ENCODE peak calls at places on chromosomes 12 and 14, in four cellular contexts. Y, O, U and N are unnamed samples.

GRCh38 chr12:591167-591570 is 72.1 kb downstream of the NINJ2 start:
- DNase-seq in O (no peak), U (no peak), Y (no peak), N (no peak)

GRCh38 chr12:53044052-53044581 is 5.7 kb upstream of the TNS2 start:
- DNase-seq in Y (peak; percentile 12), O (no peak), U (no peak), N (no peak)

GRCh38 chr12:57240926-57241555 is 9.9 kb downstream of the STAC3 start:
- DNase-seq in Y (no peak), O (no peak), U (peak; percentile 43), N (no peak)

GRCh38 chr14:32337759-32338158 is 8.7 kb downstream of the AKAP6 start:
- DNase-seq in O (no peak), Y (no peak), U (no peak), N (no peak)

GRCh38 chr12:42128327-42128726 is 16.3 kb downstream of the GXYLT1 start:
- DNase-seq in O (no peak), Y (no peak), U (no peak), N (no peak)

GRCh38 chr12:47805417-47805816 is 14.3 kb downstream of the HDAC7 start:
- DNase-seq in Y (no peak), O (no peak), U (no peak), N (no peak)

GRCh38 chr12:7130791-7131501 is 775 bp downstream of the CLSTN3 start:
- DNase-seq in U (peak; percentile 71), O (peak; percentile 11), Y (peak; percentile 81), N (peak; percentile 27)

GRCh38 chr12:40107803-40108620 is 2.1 kb upstream of the SLC2A13 start:
- DNase-seq in U (peak; percentile 66), Y (no peak), O (no peak), N (no peak)

GRCh38 chr14:60758875-60759274 is 24.3 kb downstream of the MNAT1 start:
- DNase-seq in U (no peak), O (no peak), Y (no peak), N (no peak)

GRCh38 chr14:88245321-88245720 is 77.7 kb downstream of the KCNK10 start:
- DNase-seq in Y (peak; percentile 7), U (no peak), O (peak; percentile 50), N (no peak)